ENCODE peak calls at places on chromosomes 6 and 20, in four cellular contexts. Q is K562, I is HepG2, H is GM12878. S is an unnamed sample.

GRCh38 chr6:14732845-14733757 is 512.8 kb upstream of the JARID2 start:
- DNase-seq in I (peak), H (no peak), Q (no peak), S (no peak)

GRCh38 chr6:127561660-127562059 is 15.3 kb upstream of the C6orf58 start:
- DNase-seq in Q (no peak), H (no peak), I (no peak), S (no peak)

GRCh38 chr6:87473419-87473903 is 687 bp downstream of the SLC35A1 start:
- DNase-seq in I (peak), Q (peak), H (peak), S (no peak)

GRCh38 chr6:4687989-4688947 is 87.9 kb upstream of the CDYL start:
- DNase-seq in I (no peak), Q (peak), H (no peak), S (no peak)

GRCh38 chr20:10280016-10280908 is 61.6 kb downstream of the SNAP25 start:
- DNase-seq in H (no peak), I (no peak), Q (no peak), S (no peak)

GRCh38 chr6:75065524-75065923 is 140.3 kb downstream of the COL12A1 start:
- DNase-seq in Q (no peak), I (no peak), H (no peak), S (peak)

GRCh38 chr20:48175261-48175660 is 390.0 kb upstream of the SULF2 start:
- DNase-seq in H (no peak), I (no peak), Q (no peak), S (no peak)

GRCh38 chr6:148779142-148779562 is 32.3 kb downstream of the UST start:
- DNase-seq in Q (no peak), H (no peak), I (no peak), S (no peak)

GRCh38 chr20:33419140-33419974 is 18.0 kb upstream of the CDK5RAP1 start:
- DNase-seq in H (no peak), I (no peak), Q (peak), S (no peak)

GRCh38 chr6:91781946-91782345 is 1195.1 kb upstream of the MAP3K7 start:
- DNase-seq in I (no peak), H (no peak), Q (no peak), S (no peak)

GRCh38 chr6:142702501-142703460 is 242.2 kb downstream of the HIVEP2 start:
- DNase-seq in H (no peak), I (no peak), Q (peak), S (no peak)

GRCh38 chr6:25717856-25718740 is 36.4 kb upstream of the SLC17A4 start:
- DNase-seq in H (no peak), Q (peak), I (peak), S (peak)

GRCh38 chr20:9258891-9259290 is 190.0 kb downstream of the PLCB4 start:
- DNase-seq in H (no peak), Q (no peak), I (no peak), S (no peak)

GRCh38 chr6:125746731-125747588 is 2.5 kb upstream of the HEY2 start:
- DNase-seq in H (no peak), I (peak), Q (peak), S (peak)

GRCh38 chr6:16205377-16206144 is 32.8 kb upstream of the GMPR start:
- DNase-seq in I (no peak), Q (no peak), H (peak), S (peak)

GRCh38 chr6:119077643-119078448 is 618 bp downstream of the FAM184A start:
- DNase-seq in Q (peak), H (no peak), I (peak), S (peak)

GRCh38 chr6:36130672-36131516 is 581 bp downstream of the MAPK13 start:
- DNase-seq in H (no peak), I (peak), Q (no peak), S (no peak)

GRCh38 chr6:3011592-3011991 is 11.9 kb downstream of the NQO2 start:
- DNase-seq in H (no peak), I (no peak), Q (no peak), S (no peak)

GRCh38 chr6:140817176-140817575 is 1315.5 kb upstream of the GJE1 start:
- DNase-seq in Q (no peak), H (no peak), I (no peak), S (no peak)

GRCh38 chr6:169445661-169446581 is 192.3 kb upstream of the THBS2 start:
- DNase-seq in I (no peak), H (no peak), Q (no peak), S (no peak)

GRCh38 chr20:25295386-25296093 is 47.7 kb downstream of the PYGB start:
- DNase-seq in I (no peak), Q (no peak), H (no peak), S (no peak)

GRCh38 chr20:23671479-23671878 is 17.4 kb downstream of the CST4 start:
- DNase-seq in H (no peak), Q (no peak), I (no peak), S (no peak)

GRCh38 chr6:25017486-25017885 is 81.7 kb upstream of the RIPOR2 start:
- DNase-seq in H (no peak), I (no peak), Q (no peak), S (no peak)

GRCh38 chr6:156948807-156949206 is 171.6 kb downstream of the ARID1B start:
- DNase-seq in I (no peak), Q (no peak), H (no peak), S (no peak)

GRCh38 chr6:15312500-15312899 is 66.6 kb downstream of the JARID2 start:
- DNase-seq in Q (no peak), H (no peak), I (no peak), S (no peak)

GRCh38 chr6:7254980-7255825 is 57.8 kb downstream of the SSR1 start:
- DNase-seq in H (no peak), I (no peak), Q (peak), S (no peak)

GRCh38 chr6:117840541-117840983 is 66.5 kb upstream of the SLC35F1 start:
- DNase-seq in I (peak), Q (peak), H (no peak), S (peak)

GRCh38 chr6:52417675-52418111 is 2.4 kb upstream of the EFHC1 start:
- DNase-seq in H (no peak), I (peak), Q (peak), S (no peak)

GRCh38 chr6:28789553-28790083 is 134.2 kb downstream of the TRIM27 start:
- DNase-seq in I (peak), H (no peak), Q (peak), S (no peak)

GRCh38 chr6:105135056-105135455 is 44.8 kb downstream of the POPDC3 start:
- DNase-seq in Q (no peak), I (peak), H (no peak), S (peak)

GRCh38 chr6:42406296-42407280 is 45.1 kb downstream of the TRERF1 start:
- DNase-seq in Q (no peak), H (no peak), I (no peak), S (no peak)
- TF ChIP-seq FOXK2 in Q (no peak), H (no peak), I (no peak), S (no peak)

DNA sequence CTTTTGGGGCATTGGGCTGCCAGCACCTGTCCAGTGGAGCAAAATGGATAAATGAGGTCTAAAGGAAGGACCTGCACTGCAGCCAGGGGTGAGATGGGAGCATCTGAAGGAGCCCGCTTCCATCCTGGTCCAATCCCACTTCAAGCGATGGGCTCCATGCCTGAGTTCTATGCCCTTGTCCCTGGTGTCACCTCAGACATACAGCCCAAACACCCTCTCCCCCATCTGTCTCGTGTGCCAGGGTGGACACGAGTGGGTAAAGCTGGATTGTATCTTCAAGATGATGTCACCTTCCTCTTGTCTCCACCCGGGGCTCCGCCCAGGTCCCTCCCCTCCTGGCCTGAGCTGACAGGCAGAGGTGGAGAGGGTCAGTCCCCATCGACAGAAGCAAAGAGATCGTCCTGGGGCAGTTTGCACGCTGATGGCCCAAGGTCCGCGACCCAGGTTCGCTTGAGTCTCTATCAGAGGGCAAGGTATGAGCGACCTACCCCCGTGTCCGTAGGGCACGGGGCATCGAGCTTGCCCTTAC is 544 bp downstream of the SMIM29 start:
- DNase-seq in Q (peak), H (no peak), I (peak), S (peak)
- TF ChIP-seq FOXK2 in Q (no peak), H (no peak), I (no peak), S (no peak)

DNA sequence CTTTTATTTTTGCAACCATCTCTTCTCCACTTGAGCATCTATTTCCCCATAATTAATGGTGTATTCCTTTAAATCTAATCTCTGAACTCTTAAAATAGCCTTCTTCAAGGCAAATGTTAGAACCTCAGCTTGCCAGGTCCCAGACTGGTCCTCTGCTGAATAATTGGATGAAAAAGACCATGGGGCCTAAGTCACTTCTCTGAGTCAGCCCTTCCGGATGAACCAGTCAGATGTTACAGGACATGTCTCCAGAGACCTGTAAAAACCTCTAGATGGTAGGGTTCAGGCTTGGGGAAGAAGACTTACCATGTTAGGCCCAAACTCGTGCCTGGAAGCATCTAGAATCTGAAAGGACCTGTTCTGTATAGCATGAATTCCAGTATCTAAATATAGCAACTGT is 97.3 kb downstream of the CDKAL1 start:
- DNase-seq in Q (no peak), I (no peak), H (no peak), S (no peak)
- TF ChIP-seq FOXK2 in Q (no peak), I (no peak), H (no peak), S (no peak)

DNA sequence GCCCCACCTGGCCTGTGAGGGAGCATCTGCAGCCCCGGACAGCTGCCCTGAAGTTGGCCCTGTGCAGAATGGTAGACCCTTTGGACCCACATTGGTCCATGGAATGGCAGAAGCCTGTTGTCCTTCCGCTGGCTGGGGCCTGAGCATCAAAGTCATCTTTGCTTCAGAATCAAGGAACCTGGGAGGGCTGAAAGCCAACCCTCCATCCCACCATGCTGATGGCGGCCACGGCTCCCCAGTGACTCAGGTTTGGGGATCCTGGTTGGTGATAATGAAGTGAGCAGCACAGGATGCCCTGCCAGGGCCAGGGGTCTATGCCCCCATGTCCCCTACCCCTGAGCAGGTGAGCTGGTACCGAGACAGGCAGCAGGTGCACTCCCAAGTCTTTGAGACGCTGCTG is 52.8 kb downstream of the YTHDF1 start:
- DNase-seq in Q (no peak), H (no peak), I (no peak), S (no peak)
- TF ChIP-seq FOXK2 in Q (no peak), H (no peak), I (no peak), S (no peak)

GRCh38 chr6:43011207-43011606 is 2.5 kb downstream of the MEA1 start:
- DNase-seq in Q (no peak), H (no peak), I (no peak), S (no peak)
- TF ChIP-seq FOXK2 in Q (no peak), H (no peak), I (no peak), S (no peak)

DNA sequence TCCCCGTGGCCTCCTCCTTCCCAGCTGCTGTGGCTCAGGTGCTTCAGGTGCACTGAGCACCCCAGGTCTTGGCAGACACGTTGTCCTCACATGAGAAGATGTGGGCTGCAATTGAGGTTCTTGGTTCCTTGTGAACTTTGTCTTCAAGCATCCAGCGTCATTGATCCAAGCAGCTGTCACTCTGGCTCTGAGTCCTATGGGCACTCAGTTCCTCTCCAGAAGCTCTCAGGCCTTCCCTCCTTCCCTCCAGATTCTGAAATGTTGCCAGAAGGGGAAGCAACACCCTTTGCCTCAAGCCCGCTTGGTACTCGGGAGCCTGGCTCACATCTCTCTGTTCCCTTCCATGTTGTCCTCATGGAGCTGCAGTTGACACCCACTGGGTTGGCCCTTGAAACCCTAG is 8.4 kb upstream of the MRGBP start:
- DNase-seq in Q (no peak), H (no peak), I (no peak), S (no peak)
- TF ChIP-seq FOXK2 in Q (no peak), H (no peak), I (no peak), S (no peak)

GRCh38 chr20:64188682-64189529 is 24.7 kb downstream of the MYT1 start:
- DNase-seq in I (peak), H (no peak), Q (no peak), S (no peak)
- TF ChIP-seq FOXK2 in I (peak), H (no peak), Q (no peak), S (no peak)

S was measured in HEK293T.